ENCODE peak calls at places on chromosomes 7 and 10, in six cellular contexts. C, X, Q, G, M and J are unnamed samples.

GRCh38 chr10:129531969-129532660 is 65.1 kb downstream of the MGMT start:
- DNase-seq in C (peak; percentile 54), X (no peak), Q (peak; percentile 68), G (no peak), M (no peak), J (peak; percentile 37)

GRCh38 chr10:92265687-92266258 is 25.1 kb downstream of the CPEB3 start:
- DNase-seq in C (no peak), X (no peak), Q (no peak), G (no peak), M (no peak), J (no peak)

GRCh38 chr10:4688620-4689019 is 137.4 kb upstream of the AKR1E2 start:
- DNase-seq in C (no peak), X (no peak), Q (peak; percentile 32), G (no peak), M (peak; percentile 19), J (no peak)

GRCh38 chr7:115840702-115841101 is 189.9 kb downstream of the TFEC start:
- DNase-seq in C (no peak), X (no peak), Q (no peak), G (peak; percentile 97), M (no peak), J (peak; percentile 1)

GRCh38 chr10:8811201-8811600 is 756.7 kb downstream of the GATA3 start:
- DNase-seq in C (no peak), X (no peak), Q (peak; percentile 48), G (peak; percentile 74), M (no peak), J (peak; percentile 51)

GRCh38 chr10:99777918-99778716 is 4.3 kb upstream of the ABCC2 start:
- DNase-seq in C (no peak), X (peak; percentile 36), Q (no peak), G (no peak), M (no peak), J (peak; percentile 41)

GRCh38 chr7:99730262-99730810 is 4.7 kb downstream of the CYP3A7 start:
- DNase-seq in C (no peak), X (no peak), Q (no peak), G (no peak), M (no peak), J (no peak)

GRCh38 chr10:123502983-123503382 is 163.2 kb upstream of the GPR26 start:
- DNase-seq in C (no peak), X (no peak), Q (no peak), G (no peak), M (no peak), J (no peak)

GRCh38 chr7:8436965-8437364 is 3.6 kb downstream of the NXPH1 start:
- DNase-seq in C (peak; percentile 24), X (peak; percentile 62), Q (peak; percentile 2), G (peak; percentile 72), M (no peak), J (peak; percentile 7)